ENCODE peak calls at places on chromosome 4, in eight cellular contexts. X is A549; T is stimulated activated memory B cell treated with anti-CD40 and anti-IgM and Interleukin-4, amounts not matched to agents 10 μg/mL and 1 μg/mL and 100 μg/mL, for 72 hours; Y is mucosa of descending colon; P is left lung; L is CD4-positive, CD25-positive, alpha-beta regulatory T cell; F is Panc1; N is left cardiac atrium. I is an unnamed sample.

GRCh38 chr4:18815779-18816173 is 794.2 kb upstream of the LCORL start:
- ATAC-seq in T (no peak), N (no peak), X (no peak), L (no peak), P (no peak), F (no peak), Y (peak), I (no peak)

GRCh38 chr4:11632015-11632414 is 203.3 kb upstream of the HS3ST1 start:
- ATAC-seq in F (no peak), X (no peak), N (no peak), P (no peak), Y (no peak), L (no peak), T (no peak), I (peak)

GRCh38 chr4:94650690-94651089 is 107.1 kb upstream of the BMPR1B start:
- ATAC-seq in L (no peak), P (no peak), X (peak), T (no peak), N (peak), Y (peak), F (no peak), I (no peak)

GRCh38 chr4:40559585-40560465 is 69.8 kb downstream of the RBM47 start:
- ATAC-seq in P (peak), Y (no peak), T (peak), N (peak), X (no peak), F (no peak), L (no peak), I (no peak)

GRCh38 chr4:48103483-48104139 is 30.4 kb downstream of the TXK start:
- ATAC-seq in Y (peak), X (no peak), L (no peak), F (no peak), T (peak), P (no peak), N (no peak), I (peak)

GRCh38 chr4:113769744-113770143 is 8.2 kb upstream of the CAMK2D start:
- ATAC-seq in L (no peak), F (no peak), P (no peak), X (no peak), N (no peak), T (no peak), Y (no peak), I (no peak)

GRCh38 chr4:7877131-7877530 is 62.5 kb downstream of the AFAP1 start:
- ATAC-seq in T (no peak), N (no peak), X (no peak), F (no peak), Y (no peak), L (no peak), P (no peak), I (no peak)

GRCh38 chr4:81930506-81931238 is 443.1 kb downstream of the HNRNPD start:
- ATAC-seq in Y (no peak), N (no peak), F (no peak), T (no peak), L (no peak), P (no peak), X (no peak), I (no peak)

GRCh38 chr4:79078339-79078738 is 139.1 kb upstream of the PAQR3 start:
- ATAC-seq in P (no peak), N (no peak), Y (no peak), X (no peak), T (no peak), L (no peak), F (no peak), I (no peak)

GRCh38 chr4:27184508-27185155 is 324.0 kb downstream of the STIM2 start:
- ATAC-seq in P (no peak), X (no peak), Y (no peak), N (no peak), T (no peak), L (no peak), F (no peak), I (no peak)

GRCh38 chr4:119039160-119039559 is 96.5 kb upstream of the MYOZ2 start:
- ATAC-seq in F (no peak), L (no peak), P (no peak), Y (no peak), T (no peak), X (no peak), N (no peak), I (no peak)

GRCh38 chr4:136810626-136811025 is 721.7 kb downstream of the PCDH18 start:
- ATAC-seq in X (no peak), F (no peak), T (no peak), L (no peak), P (no peak), Y (no peak), N (no peak), I (no peak)

GRCh38 chr4:77100234-77100633 is 24.4 kb upstream of the CCNI start:
- ATAC-seq in Y (peak), X (no peak), F (no peak), P (no peak), N (peak), T (no peak), L (no peak), I (no peak)

GRCh38 chr4:89653012-89653411 is 183.9 kb downstream of the SNCA start:
- ATAC-seq in P (no peak), T (no peak), X (no peak), N (no peak), L (no peak), Y (no peak), F (no peak), I (no peak)

GRCh38 chr4:40143926-40144508 is 52.8 kb upstream of the RHOH start:
- ATAC-seq in Y (no peak), T (no peak), X (no peak), N (no peak), P (no peak), L (no peak), F (no peak), I (no peak)

GRCh38 chr4:46830971-46831454 is 78.0 kb downstream of the COX7B2 start:
- ATAC-seq in N (no peak), L (no peak), F (no peak), Y (no peak), P (no peak), T (no peak), X (no peak), I (no peak)

GRCh38 chr4:101346312-101346561 is 1.1 kb downstream of the PPP3CA start:
- ATAC-seq in L (no peak), P (peak), F (no peak), T (peak), Y (no peak), X (no peak), N (peak), I (no peak)

GRCh38 chr4:2560167-2560566 is 23.7 kb downstream of the FAM193A start:
- ATAC-seq in L (no peak), N (no peak), T (no peak), P (no peak), F (no peak), Y (no peak), X (no peak), I (no peak)

GRCh38 chr4:116499-116898 is 7.8 kb upstream of the ZNF718 start:
- ATAC-seq in F (no peak), P (no peak), L (no peak), X (no peak), Y (no peak), N (no peak), T (no peak), I (no peak)

GRCh38 chr4:3481113-3481531 is 18.0 kb downstream of the DOK7 start:
- ATAC-seq in F (no peak), T (no peak), Y (no peak), P (peak), L (no peak), N (no peak), X (no peak), I (no peak)

GRCh38 chr4:156344397-156344796 is 390.7 kb upstream of the CTSO start:
- ATAC-seq in L (no peak), X (no peak), Y (no peak), T (no peak), N (no peak), P (no peak), F (no peak), I (no peak)

GRCh38 chr4:184746532-184746870 is 12.6 kb upstream of the CENPU start:
- ATAC-seq in T (no peak), X (no peak), Y (peak), N (peak), F (no peak), L (no peak), P (peak), I (peak)

GRCh38 chr4:140635606-140636005 is 66.8 kb upstream of the UCP1 start:
- ATAC-seq in L (no peak), F (no peak), X (peak), N (peak), Y (peak), T (no peak), P (peak), I (peak)

GRCh38 chr4:112968456-112969159 is 80.8 kb upstream of the ANK2 start:
- ATAC-seq in L (no peak), X (no peak), F (no peak), T (no peak), N (no peak), Y (no peak), P (no peak), I (no peak)

GRCh38 chr4:53763813-53764597 is 172.7 kb upstream of the LNX1 start:
- ATAC-seq in L (no peak), Y (no peak), N (peak), F (peak), T (peak), X (peak), P (peak), I (no peak)

GRCh38 chr4:89160806-89161205 is 49.5 kb downstream of the TIGD2 start:
- ATAC-seq in P (no peak), X (no peak), N (no peak), L (no peak), T (no peak), Y (no peak), F (no peak), I (no peak)

GRCh38 chr4:61555789-61556188 is 355.7 kb downstream of the ADGRL3 start:
- ATAC-seq in L (no peak), X (no peak), Y (peak), P (no peak), F (no peak), T (no peak), N (peak), I (no peak)

GRCh38 chr4:2041234-2042130 is 17.6 kb upstream of the NAT8L start:
- ATAC-seq in N (peak), P (peak), L (peak), T (peak), Y (peak), F (peak), X (peak), I (peak)

GRCh38 chr4:121143126-121143525 is 21.0 kb downstream of the TNIP3 start:
- ATAC-seq in P (no peak), F (no peak), L (no peak), T (no peak), N (no peak), X (no peak), Y (no peak), I (no peak)

GRCh38 chr4:158776106-158776505 is 7.3 kb downstream of the FNIP2 start:
- ATAC-seq in L (no peak), T (no peak), N (no peak), F (no peak), Y (no peak), P (no peak), X (no peak), I (no peak)

GRCh38 chr4:138875886-138876608 is 139.5 kb upstream of the NOCT start:
- ATAC-seq in L (no peak), X (peak), T (no peak), N (no peak), P (peak), Y (no peak), F (no peak), I (no peak)

GRCh38 chr4:47451657-47452056 is 11.8 kb downstream of the COMMD8 start:
- ATAC-seq in T (no peak), P (no peak), X (no peak), F (no peak), L (no peak), N (peak), Y (no peak), I (no peak)

GRCh38 chr4:109978704-109979103 is 66.0 kb downstream of the EGF start:
- ATAC-seq in N (no peak), L (no peak), T (no peak), F (no peak), Y (no peak), P (no peak), X (no peak), I (no peak)

GRCh38 chr4:168716411-168717129 is 219.7 kb downstream of the PALLD start:
- ATAC-seq in T (no peak), Y (peak), L (no peak), N (peak), X (no peak), P (peak), F (no peak), I (no peak)

GRCh38 chr4:152535236-152535902 is 523 bp downstream of the FBXW7 start:
- ATAC-seq in N (peak), L (no peak), X (peak), P (peak), F (peak), T (peak), Y (peak), I (no peak)

GRCh38 chr4:77001907-77002306 is 52.4 kb downstream of the SEPTIN11 start:
- ATAC-seq in Y (peak), X (no peak), P (peak), T (no peak), N (peak), L (no peak), F (no peak), I (peak)

GRCh38 chr4:122914292-122914904 is 8.0 kb downstream of the NUDT6 start:
- ATAC-seq in Y (peak), P (peak), F (peak), X (peak), T (no peak), N (peak), L (no peak), I (peak)

I was measured in esophagus mucosa.